ENCODE peak calls at places on chromosomes 3 and 15, in four cellular contexts. R, Q, Z and L are unnamed samples.

GRCh38 chr15:95303659-95304058 is 1026.8 kb upstream of the NR2F2 start:
- DNase-seq in R (no peak), Q (no peak), Z (no peak), L (no peak)

GRCh38 chr15:73983211-73983727 is 8.8 kb downstream of the STOML1 start:
- DNase-seq in R (peak; percentile 92), Q (peak; percentile 90), Z (peak; percentile 61), L (peak; percentile 79)

GRCh38 chr3:177141471-177141870 is 55.8 kb downstream of the TBL1XR1 start:
- DNase-seq in R (no peak), Q (no peak), Z (no peak), L (no peak)

GRCh38 chr3:108239082-108239481 is 16.9 kb upstream of the IFT57 start:
- DNase-seq in R (no peak), Q (no peak), Z (no peak), L (no peak)

GRCh38 chr3:115832265-115832664 is 209.0 kb downstream of the GAP43 start:
- DNase-seq in R (no peak), Q (no peak), Z (no peak), L (no peak)

GRCh38 chr3:55576621-55577020 is 89.5 kb upstream of the WNT5A start:
- DNase-seq in R (no peak), Q (peak; percentile 64), Z (no peak), L (no peak)

GRCh38 chr15:36363335-36363734 is 216.1 kb upstream of the CDIN1 start:
- DNase-seq in R (peak; percentile 15), Q (no peak), Z (no peak), L (peak; percentile 81)

GRCh38 chr3:8757551-8758518 is 11.6 kb downstream of the OXTR start:
- DNase-seq in R (peak; percentile 56), Q (no peak), Z (no peak), L (peak; percentile 39)

GRCh38 chr3:48090166-48090939 is 74.1 kb upstream of the MAP4 start:
- DNase-seq in R (peak; percentile 31), Q (no peak), Z (no peak), L (no peak)

GRCh38 chr3:83224101-83224868 is 1462.8 kb upstream of the GBE1 start:
- DNase-seq in R (peak; percentile 74), Q (no peak), Z (no peak), L (peak; percentile 89)

GRCh38 chr15:76837474-76837873 is 67.7 kb downstream of the SCAPER start:
- DNase-seq in R (no peak), Q (no peak), Z (no peak), L (no peak)

GRCh38 chr3:24740367-24740766 is 245.7 kb upstream of the THRB start:
- DNase-seq in R (no peak), Q (no peak), Z (no peak), L (no peak)

GRCh38 chr3:115113367-115113766 is 33.7 kb downstream of the ZBTB20 start:
- DNase-seq in R (no peak), Q (peak; percentile 56), Z (no peak), L (peak; percentile 76)

DNA sequence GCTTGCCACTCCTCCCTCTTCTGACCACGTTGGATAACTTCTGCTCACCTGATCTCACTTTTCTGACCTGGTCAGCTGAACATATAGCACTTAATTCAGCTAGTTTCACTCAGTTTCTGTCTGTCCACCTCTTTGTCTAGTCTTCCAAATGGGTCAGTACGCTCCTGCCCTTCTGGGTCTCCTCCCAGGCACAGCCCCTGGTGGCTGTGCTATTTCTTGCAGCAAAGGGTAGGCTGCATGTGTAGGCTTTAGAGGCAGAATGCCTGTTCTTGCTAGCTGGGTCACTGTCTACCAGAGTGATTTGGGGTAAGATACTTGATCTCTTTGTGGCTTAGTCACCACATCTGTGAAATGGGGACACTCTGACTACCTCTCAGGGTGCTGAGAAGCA is 2.4 kb upstream of the RBP1 start:
- DNase-seq in R (no peak), Q (no peak), Z (no peak), L (no peak)
- TF ChIP-seq CTCF in R (no peak), Q (no peak), Z (no peak), L (peak; percentile 36)

DNA sequence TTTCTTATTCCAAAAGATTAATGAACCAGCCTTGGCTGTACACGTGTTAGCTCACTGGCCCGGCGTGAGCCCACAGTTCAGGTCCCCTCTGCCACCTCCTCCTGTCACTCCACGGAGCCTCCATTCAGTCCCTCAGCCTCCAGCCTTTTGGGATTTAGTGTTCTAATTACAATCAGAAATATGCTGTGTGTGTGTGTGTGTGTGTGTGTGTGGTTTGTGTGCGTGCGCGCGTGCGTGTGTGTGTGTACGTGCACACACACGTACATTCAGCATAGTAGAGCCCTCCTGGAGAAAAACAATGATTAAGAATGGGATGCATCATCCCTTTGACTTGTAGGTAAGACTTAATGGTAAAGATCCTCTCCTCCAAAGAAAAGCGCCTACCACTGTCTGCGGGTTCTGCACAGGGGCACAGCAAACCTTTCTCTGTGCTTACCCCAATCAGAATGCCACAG is 791 bp downstream of the CA12 start:
- DNase-seq in R (no peak), Q (no peak), Z (no peak), L (no peak)
- H3K4me3 ChIP-seq in R (peak overlapping the region; percentile 89), Q (peak overlapping the region; percentile 48), Z (peak overlapping the region; percentile 64), L (peak overlapping the region; percentile 68)

GRCh38 chr15:101277943-101278564 is 769 bp upstream of the SELENOS start:
- DNase-seq in R (no peak), Q (no peak), Z (no peak), L (no peak)

GRCh38 chr15:101273534-101273933 is 3.8 kb downstream of the SELENOS start:
- DNase-seq in R (no peak), Q (no peak), Z (no peak), L (no peak)

GRCh38 chr15:101275018-101275417 is 2.3 kb downstream of the SELENOS start:
- DNase-seq in R (no peak), Q (no peak), Z (no peak), L (no peak)

GRCh38 chr15:101277038-101277822 is at the start of gene SELENOS:
- DNase-seq in R (peak; percentile 91), Q (peak; percentile 96), Z (peak; percentile 94), L (peak; percentile 92)

GRCh38 chr15:101276501-101277037 is 716 bp downstream of the SELENOS start:
- DNase-seq in R (peak; percentile 37), Q (no peak), Z (no peak), L (peak; percentile 60)
- TF ChIP-seq CTCF in R (peak; percentile 54), Q (peak; percentile 9), Z (peak; percentile 24), L (peak; percentile 59)

GRCh38 chr3:57164217-57164605 is 942 bp downstream of the IL17RD start:
- DNase-seq in R (no peak), Q (no peak), Z (peak; percentile 54), L (peak; percentile 26)

GRCh38 chr3:57166660-57167059 is 1.5 kb upstream of the IL17RD start:
- DNase-seq in R (no peak), Q (no peak), Z (no peak), L (no peak)

GRCh38 chr3:57164606-57165573 is at the start of gene IL17RD:
- DNase-seq in R (peak; percentile 82), Q (peak; percentile 90), Z (peak; percentile 87), L (peak; percentile 79)

GRCh38 chr3:57163751-57164150 is 1.4 kb downstream of the IL17RD start:
- DNase-seq in R (no peak), Q (no peak), Z (no peak), L (no peak)

GRCh38 chr3:57165637-57166036 is 484 bp upstream of the IL17RD start:
- DNase-seq in R (no peak), Q (no peak), Z (no peak), L (no peak)
- H3K4me3 ChIP-seq in R (no peak overlapping the region), Q (peak overlapping the region; percentile 70), Z (peak overlapping the region; percentile 97), L (no peak overlapping the region)

GRCh38 chr3:149538371-149538770 is 63.9 kb downstream of the TM4SF4 start:
- DNase-seq in R (no peak), Q (no peak), Z (no peak), L (no peak)

GRCh38 chr3:149542375-149543312 is 68.1 kb downstream of the TM4SF4 start:
- DNase-seq in R (no peak), Q (no peak), Z (no peak), L (peak; percentile 62)

GRCh38 chr3:149536429-149536828 is 61.9 kb downstream of the TM4SF4 start:
- DNase-seq in R (no peak), Q (peak; percentile 74), Z (peak; percentile 73), L (peak; percentile 50)

GRCh38 chr3:149539491-149539890 is 65.0 kb downstream of the TM4SF4 start:
- DNase-seq in R (no peak), Q (no peak), Z (no peak), L (no peak)

GRCh38 chr3:149541091-149541491 is 66.6 kb downstream of the TM4SF4 start:
- DNase-seq in R (no peak), Q (no peak), Z (no peak), L (peak; percentile 49)
- TF ChIP-seq CTCF in R (no peak), Q (no peak), Z (no peak), L (peak; percentile 49)